ENCODE peak calls at places on chromosomes 1 and 21, in six cellular contexts. M is GM23338, U is A549, E is K562, J is SK-N-SH, P is HCT116. D is an unnamed sample.

GRCh38 chr1:84581648-84582047 is 7.4 kb upstream of the CTBS start:
- DNase-seq in P (no peak), J (no peak), U (no peak), E (no peak), M (no peak), D (no peak)

GRCh38 chr1:115320368-115320767 is 17.7 kb downstream of the NGF start:
- DNase-seq in M (no peak), P (no peak), E (no peak), U (peak; percentile 15), J (no peak), D (no peak)

GRCh38 chr1:50829010-50829958 is 130.8 kb downstream of the FAF1 start:
- DNase-seq in M (no peak), E (no peak), P (no peak), U (no peak), J (no peak), D (no peak)

GRCh38 chr1:56663846-56664245 is 18.7 kb downstream of the PRKAA2 start:
- DNase-seq in M (no peak), U (no peak), P (no peak), E (no peak), J (no peak), D (no peak)

GRCh38 chr1:116067564-116067887 is 43.7 kb upstream of the MAB21L3 start:
- DNase-seq in M (no peak), E (no peak), J (no peak), U (no peak), P (no peak), D (no peak)

GRCh38 chr1:75969550-75969949 is 37.3 kb upstream of the ASB17 start:
- DNase-seq in J (no peak), U (no peak), P (no peak), E (no peak), M (no peak), D (no peak)

GRCh38 chr1:229058111-229058551 is 212.8 kb upstream of the RAB4A start:
- DNase-seq in J (peak; percentile 30), M (no peak), P (no peak), E (no peak), U (no peak), D (no peak)

GRCh38 chr1:17587693-17588047 is 48.2 kb downstream of the ARHGEF10L start:
- DNase-seq in E (no peak), J (no peak), U (no peak), M (peak; percentile 90), P (no peak), D (no peak)

GRCh38 chr21:46029201-46029924 is 47.8 kb downstream of the COL6A1 start:
- DNase-seq in U (no peak), P (no peak), J (no peak), E (no peak), M (no peak), D (no peak)

GRCh38 chr1:112251766-112252506 is 144.1 kb upstream of the CTTNBP2NL start:
- DNase-seq in J (no peak), U (peak; percentile 46), P (peak; percentile 93), E (no peak), M (no peak), D (no peak)

DNA sequence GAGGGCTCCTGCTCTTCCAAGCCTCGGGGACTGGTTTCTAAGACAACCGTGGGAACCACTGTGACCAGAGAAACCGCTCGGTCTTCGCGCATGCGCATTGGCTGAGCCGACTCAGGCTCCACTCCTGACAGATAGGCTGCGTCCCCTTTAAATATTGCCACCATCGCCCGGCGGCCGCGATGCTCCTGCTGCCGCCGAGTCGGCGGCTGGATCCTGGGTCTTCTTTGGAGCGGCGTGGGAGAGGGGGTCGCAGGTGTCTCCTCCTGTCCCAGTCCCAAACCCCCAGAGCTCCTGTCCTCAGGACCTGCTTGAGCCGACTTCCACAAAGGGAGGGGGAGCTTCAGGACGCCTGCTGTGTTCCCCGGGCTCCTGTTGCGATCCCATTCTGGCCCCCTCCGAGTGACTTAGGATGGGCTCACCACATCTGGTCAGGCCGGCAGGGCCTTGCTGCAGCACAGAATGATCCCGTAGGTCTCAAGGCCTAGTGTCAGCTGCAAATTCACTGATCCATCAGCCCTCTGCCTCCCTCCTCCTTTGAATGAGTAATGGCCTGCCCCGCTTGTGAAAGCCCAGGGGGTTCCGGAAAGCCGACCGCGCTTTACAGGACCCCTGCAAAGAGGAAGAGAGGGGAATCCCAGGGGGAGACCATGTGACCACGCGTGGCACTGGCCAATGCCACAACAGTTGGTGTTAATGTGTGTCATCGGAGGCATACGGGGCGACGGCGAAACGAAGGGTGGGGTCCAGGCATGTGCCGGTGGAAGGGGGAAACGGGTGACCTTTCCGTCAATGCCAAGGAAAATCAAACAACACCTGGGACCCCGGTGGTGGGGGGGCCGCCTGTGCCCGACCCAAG is 683.2 kb upstream of the TPTE start:
- DNase-seq in E (peak; percentile 44), P (no peak), J (peak; percentile 61), M (no peak), U (no peak), D (no peak)
- TF ChIP-seq REST in E (no peak), P (no peak), J (no peak), M (no peak), U (no peak), D (no peak)

DNA sequence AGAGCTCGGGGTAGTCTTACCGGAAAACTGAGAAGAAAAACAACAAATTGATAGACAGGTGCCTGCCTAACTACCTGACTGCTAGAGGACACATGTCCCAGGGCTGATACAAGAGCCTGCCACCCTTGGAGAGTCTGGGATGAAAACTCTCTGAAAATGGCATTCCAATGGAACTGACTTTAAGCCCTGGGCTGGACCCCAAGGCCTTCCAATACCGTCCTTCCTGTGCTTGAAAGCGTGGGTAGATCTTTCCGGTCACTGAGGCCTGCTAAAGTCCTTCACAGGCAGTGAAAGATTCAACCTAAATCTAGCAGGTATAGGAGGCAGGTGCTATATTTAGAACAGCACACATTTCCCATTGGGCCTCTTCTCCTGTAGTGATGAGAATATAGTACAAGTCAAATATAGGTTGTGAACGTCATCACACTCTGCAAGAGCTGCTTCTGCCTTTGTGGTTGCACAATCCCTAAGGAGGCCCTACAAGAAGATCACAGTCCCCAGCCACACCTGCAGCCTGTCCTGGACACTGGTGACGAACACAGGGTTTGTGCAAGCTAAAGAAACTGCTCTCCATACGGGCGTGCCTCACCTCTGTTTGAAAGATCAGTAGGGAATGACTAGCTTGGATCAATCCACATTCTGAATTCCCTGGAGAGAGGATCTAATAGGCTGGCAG is 836 bp upstream of the CHML start:
- DNase-seq in M (no peak), E (no peak), U (peak; percentile 51), J (no peak), P (no peak), D (peak; percentile 75)
- TF ChIP-seq REST in M (no peak), E (no peak), U (no peak), J (no peak), P (no peak), D (no peak)

GRCh38 chr1:204072951-204073836 is at the start of gene SOX13:
- DNase-seq in E (peak; percentile 74), U (peak; percentile 95), P (peak; percentile 79), M (peak; percentile 94), J (peak; percentile 92), D (peak; percentile 44)

GRCh38 chr1:204073837-204074273 is 940 bp downstream of the SOX13 start:
- DNase-seq in M (no peak), P (no peak), E (no peak), J (no peak), U (peak; percentile 18), D (no peak)

GRCh38 chr1:204075116-204075636 is 2.3 kb downstream of the SOX13 start:
- DNase-seq in P (no peak), J (no peak), E (no peak), U (no peak), M (peak; percentile 67), D (no peak)

GRCh38 chr1:204075890-204076837 is 3.2 kb downstream of the SOX13 start:
- DNase-seq in E (no peak), P (no peak), U (no peak), J (no peak), M (no peak), D (no peak)

DNA sequence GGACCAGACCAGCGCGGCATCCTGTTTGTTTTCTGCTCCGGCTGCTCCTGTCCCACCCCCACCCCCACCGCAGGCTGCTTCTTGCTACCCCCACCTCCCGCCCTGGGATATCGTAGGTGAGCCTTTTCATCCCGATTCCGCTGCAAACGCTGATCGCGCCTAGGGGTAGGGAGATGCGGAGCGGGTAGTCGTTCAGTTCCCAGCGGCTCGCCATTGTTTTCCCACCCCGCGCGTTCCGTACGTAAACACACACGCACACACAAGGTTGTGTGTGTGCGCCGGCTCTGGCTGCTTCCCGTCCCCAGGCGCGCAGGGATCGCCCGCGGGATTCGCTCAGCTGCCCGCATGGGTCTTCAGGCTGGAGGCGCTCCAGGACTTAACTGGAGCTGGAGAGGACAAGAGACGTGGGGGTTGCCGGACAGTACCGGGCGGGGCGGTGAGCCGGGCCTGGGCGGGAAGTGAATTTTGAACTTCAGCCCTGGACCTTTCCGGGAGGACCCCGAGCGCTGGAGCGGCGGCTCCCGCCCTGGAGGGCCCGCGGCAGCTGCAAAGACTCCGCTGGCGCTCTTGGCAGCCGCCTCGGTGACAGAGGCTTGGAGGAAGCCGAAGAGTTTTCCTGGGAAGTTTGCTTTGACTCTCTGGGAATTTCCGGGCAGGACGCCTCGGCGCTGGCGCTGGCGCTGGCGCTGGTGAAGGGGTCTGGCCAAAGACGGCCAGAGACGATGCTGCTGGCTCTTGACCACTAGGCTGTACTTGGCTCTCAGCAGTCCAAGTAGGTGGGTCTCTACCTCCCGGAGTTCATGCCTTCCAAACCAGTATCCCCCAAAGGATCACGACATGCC is 1.6 kb downstream of the SOX13 start:
- DNase-seq in U (peak; percentile 58), M (peak; percentile 66), E (no peak), P (no peak), J (peak; percentile 82), D (no peak)
- TF ChIP-seq REST in U (no peak), M (no peak), E (no peak), P (no peak), J (no peak), D (no peak)

DNA sequence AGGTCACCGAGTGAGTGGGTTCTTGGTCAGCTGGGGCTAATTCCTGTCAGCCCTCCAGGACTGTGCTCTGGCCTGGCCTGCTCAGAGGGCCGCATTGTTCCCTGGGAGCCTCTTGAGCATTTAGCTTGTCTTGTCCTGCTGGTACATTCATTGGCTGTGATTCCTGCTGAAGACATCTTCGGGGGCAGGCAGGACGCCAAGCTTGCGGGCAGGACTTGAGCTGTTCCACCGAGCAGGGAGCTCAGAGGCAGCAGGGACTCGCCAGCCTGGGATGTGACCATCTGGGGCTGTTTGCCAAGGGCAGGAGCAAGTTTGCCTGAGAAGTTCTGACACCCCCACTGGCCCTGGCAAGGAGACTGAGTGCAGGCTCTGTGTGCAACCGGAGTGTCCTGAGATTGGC is 7.0 kb upstream of the SLC26A9 start:
- DNase-seq in E (no peak), U (no peak), M (no peak), P (no peak), J (no peak), D (no peak)
- TF ChIP-seq REST in E (no peak), U (no peak), M (no peak), P (no peak), J (no peak), D (no peak)

DNA sequence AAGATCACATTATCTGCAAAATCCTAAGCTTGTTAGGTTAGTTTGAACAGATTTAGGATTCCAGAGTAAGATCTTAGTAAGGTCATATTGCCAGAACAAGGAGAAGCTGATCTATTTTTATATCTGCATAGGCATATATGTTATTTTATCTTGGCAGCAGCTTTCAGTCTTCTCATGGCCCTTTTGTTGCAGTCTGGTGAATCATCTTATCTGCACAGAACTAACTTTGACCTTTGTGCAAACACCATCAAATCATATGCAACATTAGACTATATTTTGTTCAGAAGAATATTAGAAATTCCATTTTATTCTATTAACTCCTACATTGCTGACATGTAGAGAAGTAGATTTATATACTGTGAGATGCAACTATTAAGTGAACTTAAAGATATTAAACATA is 107.3 kb downstream of the CLEC20A start:
- DNase-seq in J (no peak), P (no peak), M (no peak), U (no peak), E (no peak), D (no peak)
- TF ChIP-seq REST in J (no peak), P (no peak), M (no peak), U (no peak), E (no peak), D (no peak)

D was measured in HL-60.